ENCODE peak calls at places on chromosomes 11 and 22, in five cellular contexts. W is T-helper 9 cell; U is naive thymus-derived CD4-positive, alpha-beta T cell; P is choroid plexus epithelial cell; O is central memory CD4-positive, alpha-beta T cell. X is an unnamed sample.

GRCh38 chr22:44136112-44136511 is 44.6 kb upstream of the PARVG start:
- DNase-seq in W (no peak), U (no peak), P (no peak), O (no peak), X (no peak)

GRCh38 chr22:20112623-20113511 is 3.0 kb upstream of the RANBP1 start:
- DNase-seq in W (no peak), U (no peak), P (no peak), O (no peak), X (no peak)

GRCh38 chr11:79100093-79100704 is 340.6 kb downstream of the TENM4 start:
- DNase-seq in W (no peak), U (no peak), P (peak), O (no peak), X (no peak)

GRCh38 chr22:38866399-38867123 is 5.5 kb downstream of the CBX6 start:
- DNase-seq in W (no peak), U (no peak), P (no peak), O (no peak), X (no peak)

GRCh38 chr22:36662981-36663380 is 40.6 kb downstream of the CACNG2 start:
- DNase-seq in W (no peak), U (no peak), P (no peak), O (no peak), X (no peak)

GRCh38 chr22:32538516-32538915 is 63.9 kb downstream of the FBXO7 start:
- DNase-seq in W (no peak), U (no peak), P (no peak), O (no peak), X (no peak)

GRCh38 chr11:123430736-123431356 is 777 bp downstream of the GRAMD1B start:
- DNase-seq in W (peak), U (peak), P (peak), O (peak), X (peak)

GRCh38 chr11:2548596-2548995 is 103.8 kb downstream of the KCNQ1 start:
- DNase-seq in W (no peak), U (no peak), P (no peak), O (no peak), X (no peak)

GRCh38 chr11:87359401-87359800 is 321.7 kb downstream of the TMEM135 start:
- DNase-seq in W (no peak), U (no peak), P (no peak), O (no peak), X (no peak)

GRCh38 chr22:39954584-39955055 is 5.6 kb upstream of the TMA7B start:
- DNase-seq in W (no peak), U (no peak), P (peak), O (no peak), X (no peak)

GRCh38 chr11:123054301-123055065 is 7.5 kb downstream of the HSPA8 start:
- DNase-seq in W (no peak), U (peak), P (peak), O (peak), X (no peak)

GRCh38 chr22:35705141-35705540 is 12.5 kb upstream of the APOL5 start:
- DNase-seq in W (no peak), U (no peak), P (peak), O (no peak), X (no peak)

GRCh38 chr11:26551186-26551801 is 20.8 kb downstream of the MUC15 start:
- DNase-seq in W (no peak), U (no peak), P (peak), O (no peak), X (no peak)

GRCh38 chr11:905952-906351 is 4.7 kb downstream of the CHID1 start:
- DNase-seq in W (no peak), U (no peak), P (no peak), O (no peak), X (no peak)

GRCh38 chr11:9015677-9016076 is 11.9 kb upstream of the NRIP3 start:
- DNase-seq in W (peak), U (peak), P (peak), O (peak), X (peak)

GRCh38 chr11:62842171-62842717 is 2.9 kb upstream of the WDR74 start:
- DNase-seq in W (peak), U (peak), P (peak), O (no peak), X (peak)

GRCh38 chr11:121524233-121524631 is 71.5 kb upstream of the SORL1-AS1 start:
- DNase-seq in W (no peak), U (no peak), P (no peak), O (no peak), X (no peak)

GRCh38 chr11:71449596-71449995 is 1.4 kb upstream of the DHCR7 start:
- DNase-seq in W (no peak), U (no peak), P (no peak), O (no peak), X (no peak)

GRCh38 chr22:20464096-20464614 is 26.5 kb upstream of the SCARF2 start:
- DNase-seq in W (peak), U (peak), P (no peak), O (peak), X (no peak)

GRCh38 chr11:30585892-30586250 is 282 bp downstream of the MPPED2 start:
- DNase-seq in W (no peak), U (no peak), P (no peak), O (no peak), X (no peak)